ENCODE peak calls at places on chromosomes 4 and X, in eight cellular contexts. W is BE2C, S is fibroblast of the aortic adventitia, C is prostate gland, V is MCF 10A, B is AG09309, I is AG10803, Z is B cell. F is an unnamed sample.
A peak's percentile ranks its signal among the peaks of the same experiment; 100 is the strongest.

GRCh38 chr4:76219299-76220055 is 5.9 kb upstream of the SCARB2 start:
- DNase-seq in W (no peak), S (peak; percentile 78), C (no peak), V (peak; percentile 85), B (peak; percentile 39), I (peak; percentile 72), Z (no peak), F (no peak)

GRCh38 chr4:97394653-97395052 is 748.6 kb downstream of the STPG2 start:
- DNase-seq in W (no peak), S (no peak), C (no peak), V (peak; percentile 80), B (no peak), I (no peak), Z (no peak), F (no peak)

GRCh38 chrX:76454456-76454927 is 27.0 kb downstream of the MAGEE1 start:
- DNase-seq in W (no peak), S (peak; percentile 39), C (no peak), V (peak; percentile 20), B (no peak), I (peak; percentile 17), Z (no peak), F (no peak)

GRCh38 chrX:54808109-54808604 is 612 bp downstream of the MAGED2 start:
- DNase-seq in W (peak; percentile 66), S (no peak), C (peak; percentile 53), V (peak; percentile 23), B (no peak), I (peak; percentile 28), Z (peak; percentile 50), F (peak; percentile 91)

GRCh38 chr4:108110450-108110849 is 58.3 kb downstream of the LEF1 start:
- DNase-seq in W (no peak), S (no peak), C (no peak), V (no peak), B (no peak), I (no peak), Z (no peak), F (no peak)

GRCh38 chrX:71191253-71191652 is 31.8 kb upstream of the GJB1 start:
- DNase-seq in W (no peak), S (no peak), C (no peak), V (no peak), B (no peak), I (no peak), Z (no peak), F (no peak)

GRCh38 chr4:3308691-3309090 is 15.9 kb downstream of the RGS12 start:
- DNase-seq in W (peak; percentile 2), S (no peak), C (no peak), V (no peak), B (no peak), I (no peak), Z (no peak), F (no peak)

GRCh38 chr4:181301735-181302380 is 941.3 kb upstream of the TENM3 start:
- DNase-seq in W (peak; percentile 60), S (peak; percentile 2), C (peak; percentile 5), V (peak; percentile 81), B (peak; percentile 3), I (peak; percentile 47), Z (no peak), F (no peak)

GRCh38 chr4:102439835-102440234 is 61.3 kb upstream of the NFKB1 start:
- DNase-seq in W (peak; percentile 20), S (peak; percentile 86), C (no peak), V (peak; percentile 34), B (peak; percentile 76), I (peak; percentile 92), Z (no peak), F (no peak)

GRCh38 chr4:30616943-30617646 is 103.1 kb upstream of the PCDH7 start:
- DNase-seq in W (no peak), S (peak; percentile 14), C (no peak), V (peak; percentile 66), B (no peak), I (no peak), Z (no peak), F (no peak)

GRCh38 chr4:174334628-174335027 is 50.9 kb downstream of the CEP44 start:
- DNase-seq in W (no peak), S (no peak), C (no peak), V (no peak), B (no peak), I (no peak), Z (no peak), F (no peak)

GRCh38 chr4:149113804-149114430 is 671.7 kb upstream of the NR3C2 start:
- DNase-seq in W (no peak), S (peak; percentile 61), C (no peak), V (peak; percentile 20), B (peak; percentile 42), I (peak; percentile 82), Z (no peak), F (no peak)

GRCh38 chr4:184096561-184097239 is 121.0 kb downstream of the ENPP6 start:
- DNase-seq in W (no peak), S (peak; percentile 73), C (no peak), V (no peak), B (peak; percentile 40), I (peak; percentile 65), Z (no peak), F (no peak)

DNA sequence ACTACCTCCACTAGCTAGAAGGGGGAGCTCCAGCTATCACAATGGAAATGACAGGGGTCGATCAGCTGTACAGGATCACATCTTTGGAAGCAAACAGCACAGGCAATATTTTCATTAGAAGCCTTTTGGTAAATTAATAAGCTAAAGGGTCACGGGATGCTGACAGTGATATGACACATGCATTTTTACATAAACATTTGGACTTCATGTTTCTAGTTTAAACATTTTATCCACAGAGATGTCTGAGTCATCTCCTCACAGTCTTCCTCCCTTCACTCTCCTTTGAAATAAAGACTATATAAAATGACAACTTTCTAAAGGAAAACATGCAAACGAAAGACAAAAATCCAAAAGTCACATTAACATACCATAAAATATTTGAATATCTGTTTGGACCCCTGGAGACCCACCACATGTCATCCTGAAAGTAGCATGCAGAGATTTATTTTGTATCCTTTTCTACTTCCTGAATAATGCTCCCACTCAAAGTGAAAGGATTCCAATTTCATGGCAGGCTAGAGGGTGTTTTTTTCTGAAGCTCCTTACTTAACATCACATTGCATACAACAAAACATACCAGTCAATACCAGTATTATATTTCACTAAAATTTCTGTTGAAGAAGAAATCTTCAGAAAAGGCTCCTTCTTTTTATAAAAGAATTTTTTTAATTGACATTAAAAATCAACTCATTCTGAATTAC is 200.1 kb upstream of the PPARGC1A start:
- DNase-seq in W (no peak), S (no peak), C (no peak), V (peak; percentile 44), B (no peak), I (no peak), Z (no peak), F (no peak)
- TF ChIP-seq CTCF in W (no peak), S (no peak), C (no peak), V (no peak), B (no peak), I (no peak), Z (no peak), F (peak; percentile 37)

GRCh38 chr4:172826346-172826745 is 342.3 kb upstream of the GALNT7 start:
- DNase-seq in W (no peak), S (peak; percentile 3), C (no peak), V (no peak), B (no peak), I (no peak), Z (no peak), F (no peak)

GRCh38 chr4:172826866-172827265 is 341.7 kb upstream of the GALNT7 start:
- DNase-seq in W (no peak), S (no peak), C (no peak), V (no peak), B (no peak), I (no peak), Z (no peak), F (no peak)

GRCh38 chr4:172830295-172830764 is 338.3 kb upstream of the GALNT7 start:
- DNase-seq in W (no peak), S (peak; percentile 40), C (no peak), V (peak; percentile 23), B (no peak), I (no peak), Z (no peak), F (no peak)
- TF ChIP-seq CTCF in W (peak; percentile 36), S (peak; percentile 50), C (peak; percentile 72), V (peak; percentile 28), B (peak; percentile 34), I (peak; percentile 54), Z (peak; percentile 82), F (peak; percentile 62)

GRCh38 chr4:94757192-94758140 is at the start of gene BMPR1B:
- DNase-seq in W (peak; percentile 63), S (peak; percentile 80), C (peak; percentile 14), V (peak; percentile 80), B (peak; percentile 35), I (peak; percentile 84), Z (no peak), F (no peak)
- TF ChIP-seq CTCF in W (peak; percentile 40), S (peak; percentile 31), C (no peak), V (peak; percentile 16), B (peak; percentile 29), I (peak; percentile 35), Z (no peak), F (peak; percentile 32)

GRCh38 chr4:164169591-164169990 is 584.3 kb upstream of the SMIM31 start:
- DNase-seq in W (no peak), S (no peak), C (no peak), V (peak; percentile 20), B (no peak), I (no peak), Z (no peak), F (no peak)
- TF ChIP-seq CTCF in W (no peak), S (no peak), C (no peak), V (no peak), B (no peak), I (no peak), Z (no peak), F (no peak)

GRCh38 chr4:153161599-153161971 is 42.7 kb upstream of the TRIM2 start:
- DNase-seq in W (no peak), S (peak; percentile 61), C (no peak), V (no peak), B (no peak), I (peak; percentile 43), Z (no peak), F (no peak)

GRCh38 chr4:153159728-153160221 is 44.5 kb upstream of the TRIM2 start:
- DNase-seq in W (no peak), S (peak; percentile 89), C (no peak), V (peak; percentile 29), B (peak; percentile 75), I (peak; percentile 81), Z (no peak), F (no peak)

GRCh38 chr4:153156263-153156662 is 48.0 kb upstream of the TRIM2 start:
- DNase-seq in W (no peak), S (no peak), C (no peak), V (no peak), B (no peak), I (no peak), Z (no peak), F (no peak)

GRCh38 chr4:153160856-153161598 is 43.2 kb upstream of the TRIM2 start:
- DNase-seq in W (no peak), S (no peak), C (no peak), V (no peak), B (no peak), I (no peak), Z (no peak), F (no peak)

DNA sequence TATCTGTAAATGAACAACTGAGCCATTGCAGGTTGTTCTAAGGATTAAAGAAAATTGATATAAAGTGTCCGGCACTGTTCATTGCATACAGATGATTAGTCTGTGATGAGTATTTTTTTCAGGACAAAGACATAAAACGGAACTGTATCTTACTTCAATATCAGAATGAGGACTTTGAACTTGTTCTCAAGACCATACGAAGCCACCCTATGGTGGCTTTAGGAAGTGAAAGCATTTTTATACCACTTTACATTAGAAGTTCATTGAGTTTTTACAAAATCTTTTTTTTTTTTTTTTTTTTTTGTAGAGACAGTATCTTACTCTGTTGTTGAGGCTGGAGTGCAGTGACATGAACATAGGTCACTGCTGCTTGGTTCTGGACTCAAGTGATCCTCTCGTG is 45.2 kb upstream of the TRIM2 start:
- DNase-seq in W (no peak), S (no peak), C (no peak), V (no peak), B (no peak), I (no peak), Z (no peak), F (no peak)
- TF ChIP-seq CTCF in W (peak; percentile 12), S (peak; percentile 37), C (no peak), V (no peak), B (no peak), I (no peak), Z (no peak), F (no peak)